ENCODE peak calls at places on chromosomes 4 and X, in ten cellular contexts. T, D, V, F, H, Y, A, X, I and E are unnamed samples. For H3K4me1, the result is how much of the 10 kb centered on the place peaks cover.

GRCh38 chr4:53314257-53314656 is 51.6 kb downstream of the SCFD2 start:
- DNase-seq in T (no peak), D (no peak), V (no peak), F (no peak), H (no peak), Y (no peak), A (no peak), X (no peak), I (no peak), E (no peak)

GRCh38 chrX:153649915-153650782 is 3.1 kb downstream of the DUSP9 start:
- DNase-seq in T (peak), D (no peak), V (peak), F (no peak), H (no peak), Y (no peak), A (no peak), X (no peak), I (no peak), E (peak)

GRCh38 chrX:121254336-121254735 is 206.9 kb downstream of the GLUD2 start:
- DNase-seq in T (no peak), D (no peak), V (no peak), F (no peak), H (no peak), Y (no peak), A (no peak), X (peak), I (no peak), E (no peak)

GRCh38 chrX:39903343-39903742 is 194.4 kb downstream of the BCOR start:
- DNase-seq in T (no peak), D (no peak), V (no peak), F (no peak), H (no peak), Y (no peak), A (peak), X (no peak), I (no peak), E (peak)

GRCh38 chr4:44157611-44158277 is 290.9 kb downstream of the KCTD8 start:
- DNase-seq in T (no peak), D (no peak), V (no peak), F (no peak), H (no peak), Y (no peak), A (peak), X (no peak), I (no peak), E (no peak)

GRCh38 chr4:183747931-183748664 is 89.0 kb downstream of the TRAPPC11 start:
- DNase-seq in T (no peak), D (no peak), V (peak), F (no peak), H (peak), Y (no peak), A (no peak), X (no peak), I (no peak), E (no peak)

GRCh38 chrX:2652106-2652505 is 39.0 kb upstream of the CD99 start:
- DNase-seq in T (no peak), D (no peak), V (no peak), F (no peak), H (no peak), Y (no peak), A (no peak), X (no peak), I (no peak), E (no peak)

GRCh38 chrX:34880656-34881055 is 61.9 kb upstream of the FAM47B start:
- DNase-seq in T (no peak), D (no peak), V (no peak), F (no peak), H (no peak), Y (no peak), A (peak), X (no peak), I (no peak), E (peak)

GRCh38 chr4:1638272-1638598 is 45.9 kb downstream of the FAM53A start:
- DNase-seq in T (no peak), D (no peak), V (no peak), F (no peak), H (no peak), Y (no peak), A (no peak), X (no peak), I (no peak), E (no peak)

GRCh38 chr4:23070848-23071570 is 378.3 kb downstream of the GBA3 start:
- DNase-seq in T (no peak), D (no peak), V (no peak), F (no peak), H (no peak), Y (no peak), A (no peak), X (no peak), I (no peak), E (no peak)

GRCh38 chrX:130575831-130576404 is 174.1 kb downstream of the RBMX2 start:
- DNase-seq in T (peak), D (peak), V (peak), F (peak), H (peak), Y (peak), A (peak), X (peak), I (peak), E (peak)

GRCh38 chr4:180566492-180566891 is 1676.7 kb upstream of the TENM3 start:
- DNase-seq in T (no peak), D (no peak), V (no peak), F (no peak), H (no peak), Y (no peak), A (no peak), X (no peak), I (no peak), E (no peak)

DNA sequence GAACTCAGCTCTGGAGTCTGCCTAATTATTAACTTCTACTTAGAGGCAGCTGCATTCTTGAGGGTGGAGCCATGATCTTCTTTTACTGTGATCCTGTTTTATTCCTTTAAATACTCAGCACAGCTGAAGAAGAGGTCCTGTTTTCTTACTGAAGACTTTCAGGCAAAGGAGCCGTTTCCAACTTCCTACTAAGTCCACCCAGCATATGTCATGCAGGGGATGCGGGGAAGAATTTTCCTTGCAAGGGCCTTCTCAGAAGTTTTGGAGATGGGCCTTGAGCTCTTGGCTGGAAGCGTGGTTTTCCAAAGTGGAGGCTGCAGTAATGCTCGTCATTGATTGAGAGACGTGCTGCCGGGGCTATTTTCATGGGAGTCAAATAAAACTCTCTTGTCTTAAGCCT is 27.8 kb downstream of the FGF2 start:
- DNase-seq in T (peak), D (no peak), V (no peak), F (no peak), H (no peak), Y (no peak), A (peak), X (no peak), I (peak), E (no peak)
- H3K27ac ChIP-seq in T (peak), D (peak), V (peak), F (peak), H (peak), Y (peak), A (peak), X (no peak), I (peak), E (no peak)

DNA sequence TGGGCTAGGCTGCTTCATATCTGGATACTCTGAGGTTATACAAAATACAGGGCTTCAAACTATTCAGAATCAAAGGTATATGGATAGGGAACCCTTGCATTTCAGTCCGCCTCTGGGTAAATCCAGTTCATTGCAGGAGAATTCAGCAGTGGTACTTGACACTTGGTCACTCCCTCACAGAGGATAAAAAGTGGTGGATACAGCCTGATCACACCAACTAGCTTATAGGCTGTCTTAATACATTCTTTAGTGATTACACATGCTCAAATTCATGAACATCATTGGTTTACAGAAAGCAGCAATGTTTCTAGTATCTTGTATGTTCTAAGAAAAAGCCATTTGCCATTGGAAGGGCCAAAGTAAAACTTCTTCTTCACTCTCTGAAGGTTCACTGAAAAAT is 104.8 kb upstream of the PDE5A start:
- DNase-seq in T (no peak), D (no peak), V (no peak), F (no peak), H (no peak), Y (no peak), A (peak), X (no peak), I (no peak), E (no peak)
- H3K4me1 ChIP-seq in T (under half), D (under half), V (under half), F (under half), H (under half), Y (under half), A (under half), X (under half), I (under half), E (half or more)

DNA sequence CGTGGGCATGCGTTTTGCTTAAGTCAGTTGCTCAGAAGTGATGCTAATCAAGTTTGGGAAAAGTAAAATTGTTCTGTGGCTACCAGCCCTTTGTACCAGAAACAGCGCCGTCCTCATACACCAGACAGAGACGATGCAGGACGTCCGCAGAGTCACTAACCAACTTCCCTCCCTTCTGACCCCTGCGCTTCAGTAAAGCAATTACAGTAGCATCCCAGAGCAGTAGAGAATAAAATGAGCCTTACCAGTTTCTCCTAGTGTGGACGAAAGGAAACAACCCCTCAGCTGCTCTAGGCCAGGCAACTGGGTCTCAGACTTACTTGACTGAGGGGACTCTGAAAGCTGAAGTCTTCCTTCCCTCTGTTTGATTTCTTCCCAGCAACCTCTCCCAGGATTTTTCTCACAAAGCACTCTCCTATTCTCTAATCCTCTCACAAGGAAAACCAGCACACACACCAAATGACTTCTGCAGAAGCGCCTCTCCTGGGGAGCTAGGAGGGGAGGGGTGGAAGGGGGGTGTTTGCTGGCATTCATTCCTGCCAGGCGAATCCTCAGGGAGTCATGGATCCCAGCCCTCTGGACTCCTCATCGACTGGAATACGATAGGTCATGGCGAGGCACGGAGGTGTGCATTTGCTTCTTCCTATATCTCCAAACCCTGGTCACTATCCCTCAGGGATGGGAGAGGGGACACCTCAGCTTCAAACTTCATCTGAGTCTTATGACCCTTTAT is 56.0 kb upstream of the MID1 start:
- DNase-seq in T (no peak), D (no peak), V (no peak), F (no peak), H (no peak), Y (no peak), A (peak), X (no peak), I (no peak), E (no peak)
- H3K4me3 ChIP-seq in T (no peak), D (no peak), V (no peak), F (no peak), H (no peak), Y (no peak), A (no peak), X (no peak), I (no peak), E (no peak)

DNA sequence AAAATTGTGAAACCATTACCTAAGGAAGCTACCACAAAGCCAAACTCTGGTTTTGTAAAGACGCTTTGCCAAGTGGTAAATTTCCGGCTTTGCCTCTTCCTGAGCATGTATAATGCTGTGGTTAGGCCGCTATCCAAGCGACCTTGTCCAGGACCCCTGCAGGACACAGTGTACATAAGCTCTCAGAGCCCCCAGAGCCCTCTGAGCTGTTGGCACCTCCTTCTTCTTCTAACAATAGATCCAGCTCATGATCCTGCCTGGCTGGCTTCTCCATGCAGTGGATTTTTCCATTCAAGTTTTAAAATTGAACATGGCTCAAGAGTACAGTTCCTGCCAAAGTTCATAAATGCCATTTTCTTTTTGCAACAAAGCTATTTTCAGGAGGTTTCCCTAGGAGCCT is 326.7 kb downstream of the MAPK10 start:
- DNase-seq in T (peak), D (no peak), V (no peak), F (peak), H (peak), Y (no peak), A (peak), X (peak), I (peak), E (no peak)
- H3K27ac ChIP-seq in T (no peak), D (peak), V (peak), F (peak), H (peak), Y (no peak), A (peak), X (peak), I (peak), E (no peak)

DNA sequence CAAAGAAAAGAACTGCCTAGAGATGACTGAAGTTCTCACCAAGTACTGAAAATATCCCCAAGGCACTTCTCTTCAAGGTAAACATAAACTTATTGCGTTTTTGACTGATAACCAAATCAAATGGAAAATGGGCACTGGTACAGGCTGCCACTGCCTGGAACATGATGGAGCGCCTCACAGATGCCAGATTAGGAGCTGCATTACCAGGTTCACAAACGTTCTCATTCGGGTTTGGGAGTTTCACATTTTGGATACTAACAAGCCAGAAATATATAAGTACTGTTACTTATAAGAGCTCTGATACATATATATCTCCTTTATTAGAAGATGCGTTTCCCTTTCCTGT is 141.2 kb downstream of the CBR4 start:
- DNase-seq in T (no peak), D (no peak), V (no peak), F (no peak), H (no peak), Y (no peak), A (no peak), X (no peak), I (no peak), E (no peak)
- H3K4me1 ChIP-seq in T (under half), D (under half), V (under half), F (half or more), H (under half), Y (under half), A (under half), X (under half), I (under half), E (under half)

DNA sequence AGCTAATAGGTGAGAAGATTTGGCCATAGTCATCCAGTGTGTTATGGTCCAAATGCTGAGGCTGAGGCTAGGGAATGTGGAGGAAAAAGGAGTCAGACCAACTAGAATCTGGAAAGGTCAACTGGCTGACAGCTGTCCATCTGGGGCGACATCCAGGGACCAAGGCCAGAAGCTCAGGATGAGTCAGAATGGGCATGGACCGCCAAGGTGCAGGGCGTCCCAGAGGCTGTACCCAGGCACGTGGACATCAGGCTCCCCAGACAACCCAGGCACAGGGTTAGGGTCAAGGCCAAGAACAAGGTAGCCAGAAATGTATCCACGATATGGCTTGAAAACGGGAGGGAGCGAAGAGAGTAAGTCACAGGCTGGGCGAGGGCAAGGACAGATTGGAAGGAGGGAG is 26.1 kb upstream of the PTTG2 start:
- DNase-seq in T (no peak), D (no peak), V (no peak), F (no peak), H (no peak), Y (no peak), A (no peak), X (no peak), I (no peak), E (no peak)
- H3K4me3 ChIP-seq in T (no peak), D (no peak), V (no peak), F (no peak), H (no peak), Y (no peak), A (no peak), X (no peak), I (no peak), E (no peak)

DNA sequence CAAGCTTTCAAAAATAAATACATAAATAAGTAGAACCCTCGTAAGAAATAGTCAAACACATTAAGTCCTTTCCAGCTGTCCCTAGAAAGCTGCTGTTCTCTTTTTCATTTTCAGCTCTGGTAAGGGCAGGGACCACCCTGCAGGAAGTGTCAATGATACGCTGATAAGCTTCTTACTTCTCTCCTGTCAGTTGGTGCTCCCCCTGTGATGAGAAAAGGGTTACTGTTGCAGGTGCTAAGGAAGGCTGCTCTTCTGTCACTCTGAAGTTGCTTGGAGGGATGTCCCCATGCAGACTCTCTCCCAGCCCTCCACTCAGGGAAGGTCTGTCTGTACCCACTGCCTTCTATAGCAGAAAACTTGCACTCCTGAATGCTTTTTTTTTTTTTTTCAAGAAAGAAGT is 1.4 kb downstream of the CXCL3 start:
- DNase-seq in T (no peak), D (no peak), V (no peak), F (no peak), H (no peak), Y (no peak), A (no peak), X (no peak), I (no peak), E (no peak)
- H3K27ac ChIP-seq in T (no peak), D (peak), V (no peak), F (no peak), H (no peak), Y (peak), A (no peak), X (no peak), I (no peak), E (no peak)

GRCh38 chr4:152112887-152113286 is 352.1 kb upstream of the GATB start:
- DNase-seq in T (no peak), D (no peak), V (no peak), F (no peak), H (no peak), Y (no peak), A (no peak), X (no peak), I (no peak), E (no peak)
- H3K4me1 ChIP-seq in T (under half), D (under half), V (under half), F (half or more), H (under half), Y (under half), A (under half), X (under half), I (under half), E (under half)